ENCODE peak calls at places on chromosomes 16 and 17, in eight cellular contexts. One of them, this sample, is unnamed.
A peak's percentile ranks its signal among the peaks of the same experiment; 100 is the strongest.

GRCh38 chr17:17041018-17041521 is 1.2 kb upstream of the MPRIP start:
- DNase-seq in Caco-2: peak; percentile 71
- DNase-seq in lower lobe of right lung: peak; percentile 35
- DNase-seq in A673: peak; percentile 60
- DNase-seq in AG04449: no peak
- DNase-seq in left ventricle myocardium inferior: no peak
- DNase-seq in astrocyte: no peak
- DNase-seq in esophagus squamous epithelium: no peak
- DNase-seq in this sample: peak; percentile 59

GRCh38 chr16:31079342-31079944 is 5.2 kb downstream of the ZNF646 start:
- DNase-seq in Caco-2: no peak
- DNase-seq in lower lobe of right lung: no peak
- DNase-seq in A673: no peak
- DNase-seq in AG04449: no peak
- DNase-seq in left ventricle myocardium inferior: no peak
- DNase-seq in astrocyte: no peak
- DNase-seq in esophagus squamous epithelium: no peak
- DNase-seq in this sample: no peak

GRCh38 chr16:17983847-17984639 is 352.5 kb downstream of the NPIPA8 start:
- DNase-seq in Caco-2: no peak
- DNase-seq in lower lobe of right lung: no peak
- DNase-seq in A673: no peak
- DNase-seq in AG04449: no peak
- DNase-seq in left ventricle myocardium inferior: no peak
- DNase-seq in astrocyte: no peak
- DNase-seq in esophagus squamous epithelium: no peak
- DNase-seq in this sample: no peak

GRCh38 chr16:86091976-86092375 is 193.0 kb downstream of the IRF8 start:
- DNase-seq in Caco-2: no peak
- DNase-seq in lower lobe of right lung: no peak
- DNase-seq in A673: no peak
- DNase-seq in AG04449: no peak
- DNase-seq in left ventricle myocardium inferior: no peak
- DNase-seq in astrocyte: no peak
- DNase-seq in esophagus squamous epithelium: no peak
- DNase-seq in this sample: no peak

GRCh38 chr16:49756971-49757743 is 98.8 kb downstream of the ZNF423 start:
- DNase-seq in Caco-2: no peak
- DNase-seq in lower lobe of right lung: no peak
- DNase-seq in A673: peak; percentile 19
- DNase-seq in AG04449: no peak
- DNase-seq in left ventricle myocardium inferior: no peak
- DNase-seq in astrocyte: peak; percentile 89
- DNase-seq in esophagus squamous epithelium: no peak
- DNase-seq in this sample: no peak

GRCh38 chr16:31439519-31439918 is 3.1 kb downstream of the ZNF843 start:
- DNase-seq in Caco-2: no peak
- DNase-seq in lower lobe of right lung: no peak
- DNase-seq in A673: no peak
- DNase-seq in AG04449: no peak
- DNase-seq in left ventricle myocardium inferior: no peak
- DNase-seq in astrocyte: no peak
- DNase-seq in esophagus squamous epithelium: no peak
- DNase-seq in this sample: no peak

GRCh38 chr17:81412490-81413093 is 17.3 kb downstream of the BAHCC1 start:
- DNase-seq in Caco-2: no peak
- DNase-seq in lower lobe of right lung: no peak
- DNase-seq in A673: no peak
- DNase-seq in AG04449: no peak
- DNase-seq in left ventricle myocardium inferior: peak; percentile 63
- DNase-seq in astrocyte: no peak
- DNase-seq in esophagus squamous epithelium: no peak
- DNase-seq in this sample: peak; percentile 70

GRCh38 chr16:81457326-81458133 is 12.9 kb downstream of the CMIP start:
- DNase-seq in Caco-2: no peak
- DNase-seq in lower lobe of right lung: no peak
- DNase-seq in A673: no peak
- DNase-seq in AG04449: no peak
- DNase-seq in left ventricle myocardium inferior: no peak
- DNase-seq in astrocyte: peak; percentile 68
- DNase-seq in esophagus squamous epithelium: no peak
- DNase-seq in this sample: peak; percentile 70

GRCh38 chr17:47735536-47736011 is 2.5 kb downstream of the TBX21 start:
- DNase-seq in Caco-2: no peak
- DNase-seq in lower lobe of right lung: no peak
- DNase-seq in A673: no peak
- DNase-seq in AG04449: no peak
- DNase-seq in left ventricle myocardium inferior: no peak
- DNase-seq in astrocyte: no peak
- DNase-seq in esophagus squamous epithelium: no peak
- DNase-seq in this sample: no peak

GRCh38 chr17:74351552-74352210 is 10.0 kb downstream of the BTBD17 start:
- DNase-seq in Caco-2: no peak
- DNase-seq in lower lobe of right lung: no peak
- DNase-seq in A673: peak; percentile 40
- DNase-seq in AG04449: no peak
- DNase-seq in left ventricle myocardium inferior: no peak
- DNase-seq in astrocyte: no peak
- DNase-seq in esophagus squamous epithelium: no peak
- DNase-seq in this sample: no peak

GRCh38 chr17:49959183-49959935 is 9.6 kb upstream of the DLX4 start:
- DNase-seq in Caco-2: no peak
- DNase-seq in lower lobe of right lung: no peak
- DNase-seq in A673: no peak
- DNase-seq in AG04449: no peak
- DNase-seq in left ventricle myocardium inferior: no peak
- DNase-seq in astrocyte: no peak
- DNase-seq in esophagus squamous epithelium: no peak
- DNase-seq in this sample: no peak

GRCh38 chr16:4309102-4309832 is 6.6 kb upstream of the GLIS2 start:
- DNase-seq in Caco-2: no peak
- DNase-seq in lower lobe of right lung: no peak
- DNase-seq in A673: no peak
- DNase-seq in AG04449: no peak
- DNase-seq in left ventricle myocardium inferior: no peak
- DNase-seq in astrocyte: no peak
- DNase-seq in esophagus squamous epithelium: no peak
- DNase-seq in this sample: no peak

GRCh38 chr16:29943846-29944669 is 17.8 kb upstream of the TMEM219 start:
- DNase-seq in Caco-2: peak; percentile 86
- DNase-seq in lower lobe of right lung: no peak
- DNase-seq in A673: peak; percentile 80
- DNase-seq in AG04449: peak; percentile 95
- DNase-seq in left ventricle myocardium inferior: no peak
- DNase-seq in astrocyte: peak; percentile 99
- DNase-seq in esophagus squamous epithelium: no peak
- DNase-seq in this sample: peak; percentile 99

GRCh38 chr16:70758786-70759185 is 42.2 kb downstream of the VAC14 start:
- DNase-seq in Caco-2: no peak
- DNase-seq in lower lobe of right lung: no peak
- DNase-seq in A673: no peak
- DNase-seq in AG04449: no peak
- DNase-seq in left ventricle myocardium inferior: no peak
- DNase-seq in astrocyte: no peak
- DNase-seq in esophagus squamous epithelium: no peak
- DNase-seq in this sample: no peak

DNA sequence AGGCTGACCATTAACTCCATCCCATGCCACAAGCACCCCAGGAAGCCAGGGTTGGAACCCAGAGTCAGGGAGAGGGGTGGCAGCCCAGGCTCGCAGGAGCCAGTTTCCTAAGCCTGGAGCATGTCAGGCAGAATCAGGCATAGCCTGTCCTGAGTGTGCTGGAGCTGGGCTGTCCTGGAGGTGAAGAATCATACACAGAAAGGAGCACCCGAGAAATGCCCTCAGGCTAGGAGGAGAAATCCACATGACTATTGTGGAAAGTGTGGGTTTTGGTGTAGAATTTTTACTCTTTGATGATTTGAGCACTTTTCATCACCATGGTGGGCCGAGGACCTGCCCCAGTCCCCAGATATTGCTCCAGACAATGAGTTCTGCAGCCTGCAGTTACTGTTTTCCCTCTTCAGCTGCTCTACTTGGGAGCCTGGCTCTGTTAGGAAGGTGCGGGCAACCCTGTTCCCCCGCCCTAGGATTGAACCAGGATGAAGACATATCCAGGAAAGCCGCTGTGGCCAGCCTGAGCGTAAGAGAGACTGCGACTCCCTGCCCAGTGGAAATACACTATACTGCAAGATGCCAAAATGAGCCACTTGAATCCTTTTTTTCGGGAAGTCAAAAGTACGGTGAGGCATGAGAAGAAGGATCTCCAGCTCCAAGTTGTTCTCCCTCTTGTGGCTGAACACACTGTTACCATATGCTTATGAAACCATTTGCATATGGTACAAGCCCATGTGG is 29.0 kb upstream of the HEATR6 start:
- DNase-seq in Caco-2: no peak
- DNase-seq in lower lobe of right lung: no peak
- DNase-seq in A673: peak; percentile 26
- DNase-seq in AG04449: no peak
- DNase-seq in left ventricle myocardium inferior: no peak
- DNase-seq in astrocyte: no peak
- DNase-seq in esophagus squamous epithelium: no peak
- DNase-seq in this sample: peak; percentile 44
- TF ChIP-seq CTCF in Caco-2: no peak
- TF ChIP-seq CTCF in lower lobe of right lung: no peak
- TF ChIP-seq CTCF in A673: peak; percentile 26
- TF ChIP-seq CTCF in AG04449: peak; percentile 17
- TF ChIP-seq CTCF in left ventricle myocardium inferior: no peak
- TF ChIP-seq CTCF in astrocyte: no peak
- TF ChIP-seq CTCF in esophagus squamous epithelium: no peak
- TF ChIP-seq CTCF in this sample: peak; percentile 23

DNA sequence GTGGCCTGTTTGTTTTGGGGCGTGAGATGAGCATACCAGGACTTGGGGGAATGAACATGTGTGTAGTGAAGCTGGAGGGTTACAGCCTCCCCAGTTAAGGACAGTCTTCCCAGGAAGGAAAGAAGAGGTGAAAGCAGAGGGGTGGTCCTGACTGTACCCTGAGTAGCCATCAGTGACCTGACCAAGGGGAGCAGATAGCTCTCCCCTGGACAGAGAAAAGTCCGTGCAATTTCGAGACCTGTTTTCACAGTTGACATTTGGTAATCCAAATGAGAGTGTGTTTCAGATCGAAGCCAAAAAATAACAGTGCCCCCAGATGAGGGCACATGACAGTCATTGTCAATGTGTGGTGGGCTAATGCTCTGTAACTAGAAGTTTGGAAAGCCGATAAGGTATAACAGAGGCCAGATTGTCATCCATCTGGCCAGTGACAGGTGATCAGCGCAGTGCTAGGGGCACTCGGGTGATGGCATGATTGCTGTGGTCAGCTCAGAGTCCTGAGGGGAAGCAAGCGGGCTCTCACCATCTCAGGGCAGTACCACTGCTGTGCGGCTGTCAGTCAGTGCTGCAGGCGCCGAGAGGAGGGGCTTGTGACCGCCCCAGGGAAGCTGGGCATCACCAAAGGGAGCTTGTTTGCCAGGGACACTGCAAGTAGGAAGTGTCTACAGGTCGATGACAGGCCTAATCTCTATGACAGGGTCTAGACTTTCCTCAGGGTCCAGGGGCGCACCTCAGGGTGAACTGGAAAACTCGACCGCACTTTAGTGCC is 1.1 kb upstream of the NME2 start:
- DNase-seq in Caco-2: peak; percentile 28
- DNase-seq in lower lobe of right lung: no peak
- DNase-seq in A673: peak; percentile 19
- DNase-seq in AG04449: no peak
- DNase-seq in left ventricle myocardium inferior: no peak
- DNase-seq in astrocyte: no peak
- DNase-seq in esophagus squamous epithelium: no peak
- DNase-seq in this sample: no peak
- H3K4me3 ChIP-seq in Caco-2: peak overlapping the region; percentile 91
- H3K4me3 ChIP-seq in lower lobe of right lung: peak overlapping the region; percentile 88
- H3K4me3 ChIP-seq in A673: peak overlapping the region; percentile 64
- H3K4me3 ChIP-seq in AG04449: no peak overlapping the region
- H3K4me3 ChIP-seq in left ventricle myocardium inferior: peak overlapping the region; percentile 99
- H3K4me3 ChIP-seq in astrocyte: peak overlapping the region; percentile 73
- H3K4me3 ChIP-seq in esophagus squamous epithelium: peak overlapping the region; percentile 86
- H3K4me3 ChIP-seq in this sample: peak overlapping the region; percentile 87

GRCh38 chr17:69590690-69591089 is 176.2 kb downstream of the MAP2K6 start:
- DNase-seq in Caco-2: no peak
- DNase-seq in lower lobe of right lung: no peak
- DNase-seq in A673: no peak
- DNase-seq in AG04449: no peak
- DNase-seq in left ventricle myocardium inferior: no peak
- DNase-seq in astrocyte: no peak
- DNase-seq in esophagus squamous epithelium: no peak
- DNase-seq in this sample: no peak

GRCh38 chr17:69592692-69593350 is 178.3 kb downstream of the MAP2K6 start:
- DNase-seq in Caco-2: no peak
- DNase-seq in lower lobe of right lung: no peak
- DNase-seq in A673: no peak
- DNase-seq in AG04449: peak; percentile 78
- DNase-seq in left ventricle myocardium inferior: no peak
- DNase-seq in astrocyte: peak; percentile 59
- DNase-seq in esophagus squamous epithelium: no peak
- DNase-seq in this sample: peak; percentile 74

GRCh38 chr17:69593716-69594115 is 179.2 kb downstream of the MAP2K6 start:
- DNase-seq in Caco-2: no peak
- DNase-seq in lower lobe of right lung: no peak
- DNase-seq in A673: no peak
- DNase-seq in AG04449: no peak
- DNase-seq in left ventricle myocardium inferior: no peak
- DNase-seq in astrocyte: no peak
- DNase-seq in esophagus squamous epithelium: no peak
- DNase-seq in this sample: no peak

GRCh38 chr17:69594641-69595040 is 180.1 kb downstream of the MAP2K6 start:
- DNase-seq in Caco-2: no peak
- DNase-seq in lower lobe of right lung: no peak
- DNase-seq in A673: no peak
- DNase-seq in AG04449: no peak
- DNase-seq in left ventricle myocardium inferior: no peak
- DNase-seq in astrocyte: no peak
- DNase-seq in esophagus squamous epithelium: no peak
- DNase-seq in this sample: no peak

DNA sequence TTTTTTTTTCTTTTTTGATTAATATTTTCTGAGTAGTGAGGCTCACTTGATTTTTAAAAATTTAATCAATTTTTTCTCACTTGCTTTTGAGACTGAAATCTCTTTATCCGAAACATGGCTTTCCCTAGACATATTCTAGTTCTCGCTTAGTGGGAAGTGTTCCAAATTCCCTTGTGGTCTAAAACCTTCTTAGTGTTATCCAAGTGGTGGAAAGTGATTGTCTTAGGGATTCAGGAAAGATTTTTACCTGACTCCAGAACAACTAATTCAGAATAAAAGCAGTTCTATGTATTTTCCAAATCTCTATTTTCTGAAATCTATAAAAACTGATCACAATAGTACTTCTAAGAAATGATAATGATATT is 178.8 kb downstream of the MAP2K6 start:
- DNase-seq in Caco-2: no peak
- DNase-seq in lower lobe of right lung: no peak
- DNase-seq in A673: no peak
- DNase-seq in AG04449: no peak
- DNase-seq in left ventricle myocardium inferior: no peak
- DNase-seq in astrocyte: no peak
- DNase-seq in esophagus squamous epithelium: no peak
- DNase-seq in this sample: no peak
- TF ChIP-seq CTCF in Caco-2: no peak
- TF ChIP-seq CTCF in lower lobe of right lung: no peak
- TF ChIP-seq CTCF in A673: no peak
- TF ChIP-seq CTCF in AG04449: no peak
- TF ChIP-seq CTCF in left ventricle myocardium inferior: no peak
- TF ChIP-seq CTCF in astrocyte: no peak
- TF ChIP-seq CTCF in esophagus squamous epithelium: no peak
- TF ChIP-seq CTCF in this sample: no peak

GRCh38 chr17:64385187-64386083 is 5.2 kb downstream of the PECAM1 start:
- DNase-seq in Caco-2: no peak
- DNase-seq in lower lobe of right lung: no peak
- DNase-seq in A673: peak; percentile 33
- DNase-seq in AG04449: no peak
- DNase-seq in left ventricle myocardium inferior: peak; percentile 34
- DNase-seq in astrocyte: peak; percentile 95
- DNase-seq in esophagus squamous epithelium: no peak
- DNase-seq in this sample: peak; percentile 93
- H3K4me3 ChIP-seq in Caco-2: no peak overlapping the region
- H3K4me3 ChIP-seq in lower lobe of right lung: peak overlapping the region; percentile 57
- H3K4me3 ChIP-seq in A673: no peak overlapping the region
- H3K4me3 ChIP-seq in AG04449: no peak overlapping the region
- H3K4me3 ChIP-seq in left ventricle myocardium inferior: peak overlapping the region; percentile 64
- H3K4me3 ChIP-seq in astrocyte: no peak overlapping the region
- H3K4me3 ChIP-seq in esophagus squamous epithelium: no peak overlapping the region
- H3K4me3 ChIP-seq in this sample: no peak overlapping the region

This sample was measured in fibroblast of villous mesenchyme.